ENCODE peak calls at places on chromosomes 12 and 14, in six cellular contexts. C is mesendoderm, N is H9, O is IMR-90, J is neuronal stem cell, S is H1. Z is an unnamed sample. For H3K79me1 and H3K4me1, the result is how much of the 10 kb centered on the place peaks cover.

GRCh38 chr14:23071244-23071974 is 14.1 kb upstream of the CDH24 start:
- DNase-seq in O (peak), S (peak), N (peak), C (peak), J (peak), Z (peak)

GRCh38 chr12:123142518-123142840 is 8.4 kb downstream of the PITPNM2 start:
- DNase-seq in C (no peak), S (no peak), N (no peak), J (no peak), O (no peak), Z (no peak)

GRCh38 chr12:131454418-131455217 is 256.3 kb upstream of the SFSWAP start:
- DNase-seq in J (peak), N (peak), S (peak), O (no peak), C (peak), Z (no peak)

GRCh38 chr14:84969501-84969900 is 560.4 kb upstream of the FLRT2 start:
- DNase-seq in S (no peak), C (peak), O (no peak), J (no peak), N (no peak), Z (peak)

GRCh38 chr14:64092940-64093339 is 201.2 kb downstream of the ESR2 start:
- DNase-seq in C (no peak), S (no peak), J (no peak), O (no peak), N (no peak), Z (no peak)

GRCh38 chr12:1616233-1617066 is 12.6 kb upstream of the WNT5B start:
- DNase-seq in O (no peak), J (no peak), C (no peak), S (no peak), N (no peak), Z (no peak)

GRCh38 chr12:34401659-34402227 is 379.4 kb downstream of the ALG10 start:
- DNase-seq in O (no peak), C (no peak), N (no peak), S (peak), J (no peak), Z (no peak)

GRCh38 chr12:113241191-113242017 is 20.1 kb downstream of the TPCN1 start:
- DNase-seq in J (no peak), C (no peak), O (peak), S (no peak), N (peak), Z (peak)

GRCh38 chr12:70576341-70577282 is 60.6 kb downstream of the PTPRB start:
- DNase-seq in N (no peak), S (no peak), C (peak), J (peak), O (peak), Z (peak)

GRCh38 chr14:58846682-58847465 is 209.1 kb downstream of the DACT1 start:
- DNase-seq in O (no peak), C (no peak), J (no peak), S (no peak), N (no peak), Z (no peak)

GRCh38 chr12:57802607-57803006 is 15.9 kb downstream of the AVIL start:
- DNase-seq in S (no peak), O (no peak), N (no peak), C (no peak), J (no peak), Z (no peak)

GRCh38 chr12:21938879-21939278 is 2.3 kb downstream of the ABCC9 start:
- DNase-seq in S (no peak), O (peak), C (no peak), N (no peak), J (no peak), Z (no peak)

GRCh38 chr12:107225626-107226025 is 132.3 kb upstream of the CRY1 start:
- DNase-seq in J (no peak), C (peak), S (peak), N (peak), O (peak), Z (peak)

GRCh38 chr14:73393375-73393774 is 65.0 kb downstream of the NUMB start:
- DNase-seq in J (no peak), O (no peak), S (no peak), N (no peak), C (no peak), Z (no peak)

GRCh38 chr14:99320105-99320572 is 48.1 kb upstream of the BCL11B start:
- DNase-seq in N (peak), C (peak), J (peak), O (peak), S (peak), Z (no peak)

GRCh38 chr12:51579321-51579850 is 11.6 kb upstream of the SCN8A start:
- DNase-seq in N (no peak), O (no peak), C (no peak), J (no peak), S (no peak), Z (no peak)

GRCh38 chr12:52156757-52157565 is 34.9 kb downstream of the KRT80 start:
- DNase-seq in J (peak), O (peak), C (peak), S (peak), N (peak), Z (peak)

GRCh38 chr14:73792476-73792875 is 59.2 kb upstream of the PTGR2 start:
- DNase-seq in C (peak), S (no peak), J (no peak), N (no peak), O (no peak), Z (no peak)

GRCh38 chr12:79547735-79548347 is 142.9 kb downstream of the PAWR start:
- DNase-seq in S (no peak), O (peak), C (peak), J (peak), N (peak), Z (peak)

GRCh38 chr12:130456375-130457199 is 118.9 kb downstream of the PIWIL1 start:
- DNase-seq in O (no peak), C (no peak), J (no peak), S (no peak), N (no peak), Z (no peak)

GRCh38 chr14:61620130-61620946 is 75.0 kb upstream of the HIF1A start:
- DNase-seq in O (peak), N (no peak), S (no peak), J (no peak), C (no peak), Z (peak)

GRCh38 chr12:51531284-51531981 is 59.6 kb upstream of the SCN8A start:
- DNase-seq in N (no peak), O (no peak), S (no peak), C (no peak), J (no peak), Z (no peak)

GRCh38 chr12:25155031-25155576 is 39.9 kb downstream of the DNAI7 start:
- DNase-seq in S (no peak), O (peak), C (peak), J (peak), N (no peak), Z (peak)

GRCh38 chr12:93823616-93824410 is 146.6 kb downstream of the CRADD start:
- DNase-seq in J (no peak), C (peak), O (no peak), N (no peak), S (no peak), Z (no peak)

GRCh38 chr14:64970776-64971451 is 1.2 kb downstream of the RAB15 start:
- DNase-seq in S (no peak), N (no peak), C (peak), J (no peak), O (peak), Z (no peak)

GRCh38 chr14:77037338-77037782 is 8.9 kb upstream of the IRF2BPL start:
- DNase-seq in N (no peak), O (no peak), C (no peak), J (no peak), S (no peak), Z (no peak)

GRCh38 chr14:104367811-104368750 is 211.5 kb upstream of the C14orf180 start:
- DNase-seq in S (no peak), J (no peak), N (no peak), O (no peak), C (no peak), Z (no peak)

GRCh38 chr12:75684678-75685620 is 173.5 kb upstream of the KRR1 start:
- DNase-seq in J (no peak), N (no peak), C (no peak), S (no peak), O (peak), Z (peak)

GRCh38 chr12:119679081-119679480 is 11.1 kb downstream of the PRKAB1 start:
- DNase-seq in S (no peak), N (no peak), O (no peak), J (no peak), C (no peak), Z (no peak)

GRCh38 chr14:65360144-65360784 is 52.3 kb upstream of the FUT8 start:
- DNase-seq in N (no peak), O (no peak), J (no peak), S (no peak), C (no peak), Z (no peak)

GRCh38 chr12:104680070-104680469 is 223.3 kb downstream of the CHST11 start:
- DNase-seq in N (no peak), C (peak), S (no peak), J (no peak), O (peak), Z (no peak)

GRCh38 chr14:68820536-68820935 is 27.7 kb upstream of the ZFP36L1 start:
- DNase-seq in S (no peak), J (no peak), O (no peak), C (no peak), N (no peak), Z (no peak)

GRCh38 chr14:104116544-104117340 is 21.6 kb upstream of the KIF26A start:
- DNase-seq in O (no peak), N (no peak), S (peak), C (no peak), J (no peak), Z (no peak)

GRCh38 chr14:104882991-104883660 is 18.1 kb downstream of the CEP170B start:
- DNase-seq in S (no peak), O (no peak), C (no peak), J (no peak), N (no peak), Z (no peak)

DNA sequence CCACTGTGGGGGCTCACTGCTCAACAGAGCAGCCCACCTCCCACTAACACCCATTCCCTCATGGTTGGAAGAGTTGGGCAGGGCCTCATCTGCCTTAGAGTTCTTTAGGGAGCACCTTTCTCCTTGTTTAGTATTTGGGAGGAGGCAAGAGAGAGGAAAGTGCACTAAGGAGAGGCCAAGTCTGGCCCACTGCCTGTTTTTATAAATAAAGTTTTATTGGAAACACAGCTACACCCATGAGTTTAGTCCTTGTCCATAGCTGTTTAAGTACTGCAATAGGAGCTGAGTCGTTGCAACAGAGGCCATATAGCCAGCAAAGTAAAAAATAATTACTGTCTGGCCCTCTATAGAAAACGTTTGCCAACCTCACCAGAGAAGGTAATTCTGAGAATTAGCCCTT is 63.9 kb downstream of the C14orf132 start:
- DNase-seq in S (no peak), C (no peak), N (no peak), J (no peak), O (no peak), Z (no peak)
- H3K79me1 ChIP-seq in S (under half), C (under half), N (under half), J (under half), O (under half), Z (under half)

DNA sequence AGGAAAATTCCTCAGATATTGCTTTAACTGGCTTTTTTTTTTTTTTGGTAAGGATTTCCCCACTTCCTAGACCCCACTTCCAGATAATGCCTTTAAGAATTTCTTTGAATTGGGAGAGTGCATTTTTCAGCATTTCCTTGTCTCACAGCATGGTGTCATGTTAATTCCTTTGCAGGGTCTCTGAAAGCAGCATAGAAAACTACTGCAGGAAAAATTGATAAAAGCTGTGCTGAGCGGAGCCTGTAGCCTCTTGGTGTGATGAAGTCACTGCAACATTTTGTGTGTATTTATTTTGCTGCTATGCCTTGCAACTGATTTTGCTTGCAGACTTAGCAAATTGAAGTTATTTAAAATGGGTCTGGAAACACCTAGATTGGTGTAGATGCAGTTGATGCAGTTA is 2.7 kb downstream of the ANO4 start:
- DNase-seq in S (no peak), O (no peak), N (no peak), J (peak), C (peak), Z (peak)
- H3K4me1 ChIP-seq in S (under half), O (under half), N (under half), J (under half), C (under half), Z (under half)

DNA sequence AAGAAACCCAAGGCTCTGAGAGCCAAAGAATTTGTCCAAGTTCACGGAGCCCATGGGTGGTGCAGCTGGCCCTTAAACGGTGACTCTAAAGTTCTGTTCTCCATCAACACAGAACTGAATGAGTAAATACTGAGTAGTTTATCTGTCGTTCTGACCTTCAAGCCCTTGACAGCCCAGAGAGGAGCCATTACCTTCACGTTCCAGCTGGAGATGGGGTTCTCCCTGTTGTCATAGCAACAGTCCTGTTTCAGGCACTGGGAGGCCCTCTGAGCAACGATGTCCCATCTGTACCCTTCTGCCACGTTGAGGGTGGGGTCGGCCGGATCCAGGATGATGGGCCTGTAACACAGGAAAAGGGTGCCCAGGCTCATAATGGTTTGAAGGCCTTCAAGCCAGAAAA is 7.5 kb upstream of the C12orf43 start:
- DNase-seq in S (no peak), O (no peak), C (no peak), J (no peak), N (no peak), Z (no peak)
- H3K79me1 ChIP-seq in S (under half), O (under half), C (under half), J (under half), N (under half), Z (under half)

GRCh38 chr14:56144176-56144575 is 26.0 kb downstream of the PELI2 start:
- DNase-seq in J (no peak), O (no peak), N (no peak), C (no peak), S (no peak), Z (no peak)
- H3K4me1 ChIP-seq in J (under half), O (under half), N (under half), C (under half), S (under half), Z (under half)

GRCh38 chr14:95217391-95217900 is 60.1 kb upstream of the DICER1 start:
- DNase-seq in O (no peak), S (no peak), N (no peak), J (no peak), C (peak), Z (no peak)
- H3K79me1 ChIP-seq in O (under half), S (under half), N (under half), J (under half), C (under half), Z (under half)

GRCh38 chr12:14258468-14258947 is 107.0 kb upstream of the ATF7IP start:
- DNase-seq in C (peak), J (no peak), N (no peak), S (no peak), O (peak), Z (no peak)

GRCh38 chr12:14256555-14257169 is 108.8 kb upstream of the ATF7IP start:
- DNase-seq in O (peak), C (peak), N (peak), S (peak), J (peak), Z (peak)

GRCh38 chr12:14257734-14258467 is 107.6 kb upstream of the ATF7IP start:
- DNase-seq in N (peak), S (peak), C (peak), J (peak), O (peak), Z (peak)

GRCh38 chr12:14257303-14257733 is 108.2 kb upstream of the ATF7IP start:
- DNase-seq in C (no peak), S (no peak), N (no peak), O (no peak), J (no peak), Z (no peak)

GRCh38 chr12:14256139-14256538 is 109.3 kb upstream of the ATF7IP start:
- DNase-seq in J (no peak), S (no peak), N (no peak), O (peak), C (no peak), Z (peak)
- H3K4me1 ChIP-seq in J (under half), S (under half), N (under half), O (under half), C (under half), Z (under half)